ENCODE peak calls at places on chromosomes 12 and 14, in nine cellular contexts. U is neural progenitor cell, Q is upper lobe of right lung, G is right cardiac atrium, M is pancreas, Z is adrenal gland, F is transverse colon, K is HCT116, X is heart left ventricle. N is an unnamed sample.

GRCh38 chr14:51592836-51593235 is 58.9 kb upstream of the FRMD6 start:
- DNase-seq in Q (no peak), F (no peak), G (no peak), M (no peak), Z (no peak), X (no peak), U (no peak), K (no peak), N (no peak)

GRCh38 chr14:102772781-102773570 is 4.3 kb upstream of the TRAF3 start:
- DNase-seq in U (peak; percentile 45), M (no peak), Q (no peak), F (no peak), Z (no peak), K (no peak), X (no peak), G (no peak), N (no peak)

GRCh38 chr14:76613616-76614015 is 147.7 kb upstream of the VASH1 start:
- DNase-seq in F (no peak), X (no peak), Z (no peak), G (no peak), K (no peak), Q (no peak), U (no peak), M (no peak), N (no peak)

GRCh38 chr12:34342048-34342447 is 319.8 kb downstream of the ALG10 start:
- DNase-seq in X (no peak), M (no peak), G (no peak), U (no peak), Z (no peak), Q (no peak), K (no peak), F (no peak), N (no peak)

GRCh38 chr12:107282628-107283027 is 189.3 kb upstream of the CRY1 start:
- DNase-seq in U (no peak), Z (no peak), X (no peak), Q (no peak), F (no peak), K (no peak), G (no peak), M (no peak), N (no peak)

GRCh38 chr14:96066976-96067375 is 27.8 kb downstream of the C14orf132 start:
- DNase-seq in Z (no peak), M (no peak), K (no peak), F (no peak), G (no peak), X (no peak), U (no peak), Q (peak; percentile 21), N (no peak)

GRCh38 chr12:81086342-81086741 is 8.5 kb downstream of the ACSS3 start:
- DNase-seq in K (no peak), F (no peak), G (no peak), U (peak; percentile 69), Z (peak; percentile 29), X (no peak), Q (no peak), M (no peak), N (no peak)

GRCh38 chr12:13135336-13136178 is 32.1 kb upstream of the GSG1 start:
- DNase-seq in K (peak; percentile 47), M (peak; percentile 69), Q (peak; percentile 93), U (no peak), X (no peak), G (peak; percentile 56), Z (peak; percentile 89), F (no peak), N (no peak)

GRCh38 chr12:60148109-60148508 is 552.3 kb downstream of the SLC16A7 start:
- DNase-seq in K (no peak), U (no peak), Q (no peak), G (no peak), X (no peak), F (no peak), M (no peak), Z (no peak), N (no peak)

GRCh38 chr14:54877703-54878021 is 25.0 kb downstream of the GCH1 start:
- DNase-seq in M (no peak), K (no peak), U (peak; percentile 3), X (no peak), F (no peak), Q (no peak), G (no peak), Z (no peak), N (no peak)

GRCh38 chr14:54877015-54877702 is 25.5 kb downstream of the GCH1 start:
- DNase-seq in U (no peak), Z (no peak), X (no peak), K (no peak), F (no peak), M (no peak), Q (no peak), G (no peak), N (no peak)

GRCh38 chr14:54881761-54882401 is 20.7 kb downstream of the GCH1 start:
- DNase-seq in K (no peak), F (no peak), G (no peak), M (no peak), X (no peak), Q (no peak), Z (no peak), U (no peak), N (no peak)

GRCh38 chr14:54882521-54882920 is 20.1 kb downstream of the GCH1 start:
- DNase-seq in X (no peak), K (no peak), Q (no peak), U (no peak), Z (no peak), F (no peak), M (no peak), G (no peak), N (no peak)

DNA sequence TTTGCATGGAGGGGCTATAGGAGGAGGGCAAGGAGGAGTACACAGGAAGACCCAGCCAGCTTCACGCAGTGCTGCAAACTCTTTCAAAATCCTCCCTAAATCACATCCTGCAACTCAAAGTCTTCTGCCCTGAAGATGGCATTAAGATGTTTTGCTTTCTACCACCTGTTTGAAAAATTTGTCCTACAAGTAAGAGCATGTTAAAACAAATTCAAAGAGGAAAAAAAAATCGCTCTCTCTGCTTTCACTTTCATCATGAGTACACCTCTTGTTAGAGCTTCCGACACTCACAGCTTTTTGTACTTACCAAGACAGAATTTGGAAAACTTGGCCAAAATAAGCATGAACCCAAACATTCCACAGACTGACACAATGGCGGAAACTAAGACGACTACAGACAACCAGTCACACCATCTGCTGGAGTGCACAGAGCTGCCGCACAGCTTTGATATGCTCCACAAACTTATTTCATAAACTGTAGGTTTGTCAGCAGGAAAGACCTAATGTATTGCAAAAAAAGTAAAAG is 21.3 kb downstream of the GCH1 start:
- DNase-seq in U (no peak), X (no peak), K (no peak), Q (no peak), M (no peak), G (no peak), F (no peak), Z (peak; percentile 26), N (no peak)
- H3K27ac ChIP-seq in U (no peak overlapping the region), X (peak overlapping the region; percentile 51), K (no peak overlapping the region), Q (peak overlapping the region; percentile 71), M (peak overlapping the region; percentile 51), G (peak overlapping the region; percentile 62), F (peak overlapping the region; percentile 79), Z (peak overlapping the region; percentile 47), N (peak overlapping the region; percentile 80)

GRCh38 chr12:8594072-8594471 is 18.6 kb downstream of the AICDA start:
- DNase-seq in G (no peak), F (no peak), K (no peak), U (no peak), Q (no peak), X (no peak), Z (no peak), M (no peak), N (no peak)

GRCh38 chr12:8589679-8590078 is 23.0 kb downstream of the AICDA start:
- DNase-seq in K (no peak), U (no peak), F (no peak), Z (no peak), Q (no peak), M (no peak), X (no peak), G (no peak), N (no peak)

GRCh38 chr12:8590842-8591545 is 21.7 kb downstream of the AICDA start:
- DNase-seq in K (no peak), U (no peak), Q (no peak), G (no peak), Z (no peak), X (no peak), F (no peak), M (no peak), N (no peak)

DNA sequence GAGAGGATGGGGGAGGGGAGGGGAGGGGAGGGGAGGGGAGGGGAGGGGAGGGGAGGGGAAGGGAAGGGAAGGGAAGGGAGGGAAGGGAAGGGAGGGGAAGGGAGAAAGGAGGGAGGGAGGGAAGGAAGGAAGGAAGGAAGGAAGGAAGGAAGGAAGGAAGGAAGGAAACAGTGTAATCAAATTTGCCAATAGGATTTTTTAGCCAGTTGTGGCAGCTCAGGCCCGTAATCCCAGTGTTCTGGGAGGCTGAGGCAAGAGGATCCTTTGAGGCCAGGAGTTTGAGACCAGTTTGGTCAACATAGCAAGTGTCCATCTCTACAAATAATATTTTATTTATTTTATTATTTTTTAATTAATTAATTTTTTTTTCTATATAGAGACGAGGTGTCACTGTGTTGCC is 19.4 kb downstream of the AICDA start:
- DNase-seq in Q (no peak), K (no peak), U (no peak), M (no peak), Z (no peak), G (no peak), X (no peak), F (no peak), N (no peak)
- H3K4me3 ChIP-seq in Q (no peak overlapping the region), K (no peak overlapping the region), U (no peak overlapping the region), M (no peak overlapping the region), Z (no peak overlapping the region), G (no peak overlapping the region), X (no peak overlapping the region), F (no peak overlapping the region), N (no peak overlapping the region)

GRCh38 chr14:75514673-75515630 is 7.3 kb upstream of the BATF start:
- DNase-seq in F (peak; percentile 52), X (peak; percentile 46), Z (no peak), Q (no peak), M (no peak), U (peak; percentile 20), G (peak; percentile 62), K (no peak), N (no peak)
- H3K27ac ChIP-seq in F (peak overlapping the region; percentile 6), X (no peak overlapping the region), Z (no peak overlapping the region), Q (peak overlapping the region; percentile 42), M (no peak overlapping the region), U (no peak overlapping the region), G (no peak overlapping the region), K (no peak overlapping the region), N (no peak overlapping the region)

GRCh38 chr12:29239336-29239735 is 90.3 kb downstream of the FAR2 start:
- DNase-seq in U (no peak), Z (no peak), Q (no peak), M (no peak), X (no peak), K (no peak), F (no peak), G (no peak), N (no peak)

GRCh38 chr12:29238822-29239291 is 89.8 kb downstream of the FAR2 start:
- DNase-seq in F (no peak), K (no peak), Z (no peak), X (no peak), U (peak; percentile 10), Q (no peak), G (no peak), M (no peak), N (no peak)

GRCh38 chr12:29242921-29243431 is 93.9 kb downstream of the FAR2 start:
- DNase-seq in Q (no peak), K (no peak), U (no peak), G (no peak), F (no peak), X (no peak), Z (no peak), M (no peak), N (no peak)

GRCh38 chr12:29240441-29240840 is 91.4 kb downstream of the FAR2 start:
- DNase-seq in M (no peak), U (no peak), G (no peak), K (no peak), Q (no peak), X (no peak), Z (no peak), F (no peak), N (no peak)

GRCh38 chr12:29241821-29242591 is 92.9 kb downstream of the FAR2 start:
- DNase-seq in G (peak; percentile 43), U (peak; percentile 40), Q (no peak), M (no peak), F (peak; percentile 37), Z (peak; percentile 18), K (peak; percentile 49), X (peak; percentile 27), N (peak; percentile 32)
- H3K4me3 ChIP-seq in G (no peak overlapping the region), U (no peak overlapping the region), Q (no peak overlapping the region), M (no peak overlapping the region), F (no peak overlapping the region), Z (no peak overlapping the region), K (no peak overlapping the region), X (no peak overlapping the region), N (no peak overlapping the region)